ENCODE peak calls at places on chromosomes 11 and 22, in nine cellular contexts. L, Q, I, C, J, X, R, K and O are unnamed samples. For H3K36me3 and H3K4me1, the result is how much of the 10 kb centered on the place peaks cover.

GRCh38 chr11:32052218-32052617 is 38.7 kb upstream of the RCN1 start:
- DNase-seq in L (peak), Q (no peak), I (peak), C (peak), J (peak), X (no peak), R (peak), K (peak), O (peak)

GRCh38 chr22:17761145-17761488 is 13.2 kb downstream of the BID start:
- DNase-seq in L (no peak), Q (no peak), I (no peak), C (no peak), J (no peak), X (no peak), R (no peak), K (no peak), O (no peak)

GRCh38 chr11:101296896-101297295 is 167.3 kb upstream of the PGR start:
- DNase-seq in L (no peak), Q (no peak), I (no peak), C (peak), J (no peak), X (no peak), R (no peak), K (no peak), O (no peak)

GRCh38 chr11:94623120-94623735 is 56.1 kb downstream of the PIWIL4 start:
- DNase-seq in L (peak), Q (peak), I (peak), C (peak), J (peak), X (no peak), R (no peak), K (peak), O (no peak)

GRCh38 chr22:37777122-37777687 is 30.5 kb upstream of the GCAT start:
- DNase-seq in L (no peak), Q (peak), I (peak), C (peak), J (no peak), X (no peak), R (peak), K (peak), O (no peak)

GRCh38 chr11:114827043-114827442 is 148.7 kb downstream of the NXPE2 start:
- DNase-seq in L (no peak), Q (no peak), I (no peak), C (no peak), J (no peak), X (no peak), R (no peak), K (no peak), O (no peak)

GRCh38 chr11:66749091-66749490 is 20.1 kb upstream of the SPTBN2 start:
- DNase-seq in L (no peak), Q (no peak), I (no peak), C (peak), J (no peak), X (no peak), R (no peak), K (no peak), O (no peak)

GRCh38 chr11:64238076-64238475 is 2.8 kb upstream of the FKBP2 start:
- DNase-seq in L (no peak), Q (no peak), I (no peak), C (no peak), J (no peak), X (no peak), R (peak), K (no peak), O (no peak)

GRCh38 chr11:3014314-3014938 is 22.3 kb upstream of the NAP1L4 start:
- DNase-seq in L (no peak), Q (no peak), I (no peak), C (no peak), J (peak), X (no peak), R (peak), K (no peak), O (no peak)

GRCh38 chr22:38490915-38491314 is 15.2 kb downstream of the DDX17 start:
- DNase-seq in L (no peak), Q (no peak), I (peak), C (no peak), J (no peak), X (peak), R (peak), K (peak), O (peak)

GRCh38 chr11:71914617-71915189 is 13.7 kb downstream of the XNDC1N start:
- DNase-seq in L (no peak), Q (no peak), I (no peak), C (no peak), J (no peak), X (no peak), R (no peak), K (no peak), O (no peak)

GRCh38 chr22:39171623-39172264 is 19.3 kb upstream of the CBX7 start:
- DNase-seq in L (no peak), Q (no peak), I (no peak), C (no peak), J (no peak), X (no peak), R (no peak), K (no peak), O (no peak)

GRCh38 chr22:19996694-19997384 is 19.8 kb downstream of the ARVCF start:
- DNase-seq in L (no peak), Q (no peak), I (no peak), C (no peak), J (no peak), X (no peak), R (peak), K (no peak), O (peak)

GRCh38 chr11:68827733-68828132 is 14.0 kb downstream of the CPT1A start:
- DNase-seq in L (no peak), Q (no peak), I (no peak), C (no peak), J (no peak), X (no peak), R (peak), K (no peak), O (no peak)

GRCh38 chr22:30824096-30824495 is 129.4 kb downstream of the OSBP2 start:
- DNase-seq in L (no peak), Q (no peak), I (no peak), C (no peak), J (no peak), X (no peak), R (no peak), K (no peak), O (no peak)

GRCh38 chr11:46402957-46403902 is 11.7 kb upstream of the CHRM4 start:
- DNase-seq in L (peak), Q (no peak), I (no peak), C (no peak), J (no peak), X (peak), R (no peak), K (no peak), O (peak)
- H3K36me3 ChIP-seq in L (under half), Q (under half), I (under half), C (under half), J (under half), X (under half), R (under half), K (under half), O (under half)

GRCh38 chr11:46366260-46366659 is 15.2 kb upstream of the MDK start:
- DNase-seq in L (no peak), Q (no peak), I (no peak), C (no peak), J (no peak), X (no peak), R (no peak), K (no peak), O (no peak)
- H3K4me1 ChIP-seq in L (under half), Q (half or more), I (half or more), C (under half), J (half or more), X (half or more), R (under half), K (under half), O (under half)

GRCh38 chr11:45858751-45859398 is 11.6 kb downstream of the CRY2 start:
- DNase-seq in L (no peak), Q (no peak), I (no peak), C (no peak), J (no peak), X (no peak), R (no peak), K (no peak), O (no peak)
- H3K36me3 ChIP-seq in L (under half), Q (under half), I (under half), C (under half), J (half or more), X (half or more), R (under half), K (under half), O (under half)

GRCh38 chr11:13682212-13682611 is 13.7 kb downstream of the FAR1 start:
- DNase-seq in L (no peak), Q (no peak), I (no peak), C (no peak), J (no peak), X (no peak), R (no peak), K (peak), O (no peak)
- H3K4me1 ChIP-seq in L (under half), Q (under half), I (half or more), C (under half), J (under half), X (half or more), R (under half), K (under half), O (under half)

GRCh38 chr22:41525450-41526225 is 18.6 kb downstream of the POLR3H start:
- DNase-seq in L (no peak), Q (no peak), I (no peak), C (no peak), J (no peak), X (no peak), R (no peak), K (no peak), O (no peak)

GRCh38 chr22:41524283-41524682 is 20.0 kb downstream of the POLR3H start:
- DNase-seq in L (no peak), Q (no peak), I (peak), C (no peak), J (no peak), X (peak), R (peak), K (peak), O (peak)

GRCh38 chr22:41526802-41527799 is 17.2 kb downstream of the POLR3H start:
- DNase-seq in L (peak), Q (no peak), I (no peak), C (peak), J (peak), X (peak), R (peak), K (peak), O (no peak)

GRCh38 chr22:41524809-41525449 is 19.3 kb downstream of the POLR3H start:
- DNase-seq in L (no peak), Q (no peak), I (no peak), C (no peak), J (peak), X (no peak), R (no peak), K (no peak), O (peak)

DNA sequence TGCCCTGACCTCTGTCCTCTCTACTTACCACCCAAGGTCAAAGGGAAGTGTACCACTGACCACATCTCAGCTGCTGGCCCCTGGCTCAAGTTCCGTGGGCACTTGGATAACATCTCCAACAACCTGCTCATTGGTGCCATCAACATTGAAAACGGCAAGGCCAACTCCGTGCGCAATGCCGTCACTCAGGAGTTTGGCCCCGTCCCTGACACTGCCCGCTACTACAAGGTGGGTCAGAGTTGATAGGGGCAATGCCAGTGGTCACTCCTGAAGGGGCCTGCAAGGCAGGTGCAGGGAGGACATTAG is 18.1 kb downstream of the POLR3H start:
- DNase-seq in L (no peak), Q (no peak), I (no peak), C (no peak), J (no peak), X (no peak), R (no peak), K (no peak), O (no peak)
- H3K36me3 ChIP-seq in L (under half), Q (half or more), I (under half), C (under half), J (half or more), X (half or more), R (under half), K (under half), O (under half)

DNA sequence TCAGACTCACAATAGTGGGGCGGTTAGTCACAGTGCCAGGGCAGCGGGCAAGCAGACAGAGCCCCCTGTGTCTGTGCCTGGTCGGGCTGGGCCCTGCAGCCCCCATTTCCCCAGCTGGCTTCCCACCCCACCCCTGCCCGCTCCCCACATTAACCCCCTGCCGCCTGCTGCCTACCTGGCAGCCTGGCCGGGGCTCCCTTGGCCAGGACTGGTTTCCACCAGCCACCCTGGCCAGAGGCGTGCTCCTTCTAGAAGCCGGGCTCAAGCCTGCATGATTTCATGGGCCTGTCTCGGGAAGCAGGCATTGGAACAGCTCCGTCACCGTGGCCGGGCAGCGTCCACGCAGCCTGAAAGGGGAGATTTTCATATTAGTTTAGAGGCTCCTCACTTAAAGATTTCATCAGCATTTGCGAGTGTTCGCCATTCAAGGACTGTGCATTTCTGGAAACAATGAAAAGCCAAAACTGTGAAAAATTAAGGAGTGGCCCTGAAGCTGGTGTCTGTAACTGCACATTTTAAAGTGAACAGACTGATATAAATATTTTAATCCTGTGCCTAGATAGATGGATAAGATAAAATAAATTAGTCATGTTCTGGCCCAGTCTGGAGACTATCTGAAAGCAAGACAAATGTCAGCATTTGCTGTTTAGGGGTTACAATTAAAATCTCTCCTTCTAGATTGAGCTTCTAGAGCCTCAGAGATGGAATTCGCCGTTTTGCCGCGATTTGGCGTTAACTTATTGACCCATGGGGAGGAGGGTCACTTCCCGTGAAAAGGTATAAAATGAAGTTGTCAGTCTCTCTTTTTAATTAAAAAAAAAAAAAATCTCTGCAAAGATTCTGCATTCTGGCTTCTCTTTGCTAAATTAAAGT is 79.4 kb upstream of the WNT7B start:
- DNase-seq in L (no peak), Q (no peak), I (no peak), C (peak), J (no peak), X (peak), R (peak), K (no peak), O (peak)
- H3K4me1 ChIP-seq in L (under half), Q (half or more), I (half or more), C (half or more), J (under half), X (half or more), R (under half), K (under half), O (under half)

DNA sequence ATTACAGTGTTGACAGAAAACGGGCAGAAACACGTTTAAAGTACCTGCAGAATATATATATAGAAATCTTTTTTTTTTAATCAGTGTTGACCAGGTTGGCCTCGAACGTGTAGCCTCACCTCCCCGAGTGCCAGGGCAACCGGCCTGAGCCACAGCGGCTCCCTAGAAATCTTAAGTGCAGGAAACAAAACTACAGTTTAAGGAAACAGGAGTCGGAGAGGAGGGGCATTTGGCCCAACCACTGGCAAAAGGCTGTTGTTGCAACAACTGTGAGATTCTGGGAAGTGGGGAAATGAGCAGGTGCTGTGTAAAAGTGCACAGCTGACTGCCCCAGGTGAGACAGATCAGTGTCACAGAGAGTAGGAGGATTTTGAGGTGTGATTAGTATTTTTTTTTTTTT is 3.7 kb downstream of the YWHAH start:
- DNase-seq in L (no peak), Q (no peak), I (no peak), C (no peak), J (no peak), X (no peak), R (no peak), K (no peak), O (no peak)
- H3K36me3 ChIP-seq in L (under half), Q (under half), I (under half), C (under half), J (under half), X (under half), R (under half), K (under half), O (under half)